ENCODE peak calls at places on chromosomes 5 and 9, in four cellular contexts. B, U, Z and M are unnamed samples.

GRCh38 chr5:14743601-14744295 is 79.2 kb downstream of the OTULIN start:
- DNase-seq in U (no peak), Z (no peak), B (no peak), M (peak)

GRCh38 chr5:121630402-121630801 is 221.3 kb upstream of the FTMT start:
- DNase-seq in Z (no peak), B (no peak), U (no peak), M (no peak)

GRCh38 chr5:122385786-122386185 is 73.7 kb downstream of the SNCAIP start:
- DNase-seq in B (no peak), U (no peak), Z (no peak), M (no peak)

GRCh38 chr5:150434502-150434901 is 15.0 kb downstream of the RPS14 start:
- DNase-seq in B (peak), Z (no peak), U (no peak), M (peak)

GRCh38 chr5:1015545-1015944 is 6.9 kb downstream of the NKD2 start:
- DNase-seq in U (no peak), B (no peak), Z (no peak), M (no peak)

GRCh38 chr5:151480384-151480783 is 33.0 kb downstream of the SLC36A1 start:
- DNase-seq in Z (no peak), B (no peak), U (no peak), M (no peak)

GRCh38 chr5:149284501-149284900 is 12.8 kb downstream of the AFAP1L1 start:
- DNase-seq in U (peak), B (no peak), Z (no peak), M (no peak)

GRCh38 chr5:59124983-59125960 is 542.4 kb downstream of the RAB3C start:
- DNase-seq in B (no peak), U (no peak), Z (no peak), M (no peak)

GRCh38 chr9:132443951-132444615 is 34.1 kb downstream of the CFAP77 start:
- DNase-seq in Z (no peak), B (no peak), U (no peak), M (no peak)

GRCh38 chr5:89417990-89418820 is 535.2 kb upstream of the MEF2C start:
- DNase-seq in Z (no peak), U (no peak), B (no peak), M (no peak)

GRCh38 chr5:100584889-100585288 is 49.7 kb downstream of the FAM174A start:
- DNase-seq in Z (no peak), B (no peak), U (no peak), M (no peak)

GRCh38 chr5:141647851-141648250 is 3.4 kb downstream of the FCHSD1 start:
- DNase-seq in B (no peak), U (no peak), Z (no peak), M (no peak)

GRCh38 chr5:1201327-1202025 is at the start of gene SLC6A19:
- DNase-seq in U (no peak), Z (no peak), B (no peak), M (no peak)

GRCh38 chr9:116061546-116062205 is 91.9 kb upstream of the PAPPA start:
- DNase-seq in B (no peak), U (no peak), Z (no peak), M (no peak)

GRCh38 chr9:22211588-22212360 is 202.7 kb upstream of the CDKN2B start:
- DNase-seq in Z (peak), U (no peak), B (no peak), M (no peak)

GRCh38 chr5:141514330-141515111 is 25.6 kb downstream of the PCDHGC5 start:
- DNase-seq in U (peak), Z (no peak), B (peak), M (no peak)

GRCh38 chr9:85213650-85214607 is 527.8 kb downstream of the AGTPBP1 start:
- DNase-seq in Z (no peak), U (no peak), B (no peak), M (no peak)
- TF ChIP-seq POLR2A in Z (no peak), U (no peak), B (no peak), M (no peak)

DNA sequence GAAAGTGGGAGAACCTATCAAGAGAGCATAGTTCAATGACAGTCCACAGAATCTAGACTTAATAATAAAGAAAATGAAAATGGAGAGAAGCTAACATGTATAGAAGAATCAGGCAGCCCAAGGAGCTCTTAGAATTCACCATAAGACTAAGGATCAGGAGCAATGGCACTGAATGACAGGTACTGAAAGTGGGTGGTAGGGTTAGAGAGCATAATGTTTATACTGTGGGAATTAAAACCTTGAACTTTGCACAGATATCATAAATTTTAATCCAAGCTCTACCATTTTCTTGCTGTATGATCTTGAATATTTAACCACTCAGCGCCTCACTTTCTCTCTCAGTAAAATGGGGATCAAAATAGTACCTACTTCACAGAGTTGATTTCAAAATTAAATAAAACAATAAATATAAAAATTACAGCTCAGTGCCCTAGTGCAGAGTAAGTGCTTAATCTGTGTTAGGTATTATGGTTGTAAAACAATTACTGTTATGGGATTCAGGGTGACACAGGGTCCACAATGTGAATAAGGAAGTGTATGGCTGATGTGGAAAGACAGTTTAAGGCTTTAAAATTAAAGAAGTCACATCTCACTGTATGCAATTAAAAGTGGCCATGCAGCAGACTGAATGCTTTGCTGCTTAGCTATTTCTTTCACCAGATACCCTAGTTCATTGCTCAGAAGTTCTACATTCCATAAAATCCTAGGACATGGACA is 319.8 kb downstream of the HINT1 start:
- DNase-seq in Z (no peak), B (no peak), U (no peak), M (no peak)
- TF ChIP-seq POLR2A in Z (no peak), B (no peak), U (no peak), M (no peak)

DNA sequence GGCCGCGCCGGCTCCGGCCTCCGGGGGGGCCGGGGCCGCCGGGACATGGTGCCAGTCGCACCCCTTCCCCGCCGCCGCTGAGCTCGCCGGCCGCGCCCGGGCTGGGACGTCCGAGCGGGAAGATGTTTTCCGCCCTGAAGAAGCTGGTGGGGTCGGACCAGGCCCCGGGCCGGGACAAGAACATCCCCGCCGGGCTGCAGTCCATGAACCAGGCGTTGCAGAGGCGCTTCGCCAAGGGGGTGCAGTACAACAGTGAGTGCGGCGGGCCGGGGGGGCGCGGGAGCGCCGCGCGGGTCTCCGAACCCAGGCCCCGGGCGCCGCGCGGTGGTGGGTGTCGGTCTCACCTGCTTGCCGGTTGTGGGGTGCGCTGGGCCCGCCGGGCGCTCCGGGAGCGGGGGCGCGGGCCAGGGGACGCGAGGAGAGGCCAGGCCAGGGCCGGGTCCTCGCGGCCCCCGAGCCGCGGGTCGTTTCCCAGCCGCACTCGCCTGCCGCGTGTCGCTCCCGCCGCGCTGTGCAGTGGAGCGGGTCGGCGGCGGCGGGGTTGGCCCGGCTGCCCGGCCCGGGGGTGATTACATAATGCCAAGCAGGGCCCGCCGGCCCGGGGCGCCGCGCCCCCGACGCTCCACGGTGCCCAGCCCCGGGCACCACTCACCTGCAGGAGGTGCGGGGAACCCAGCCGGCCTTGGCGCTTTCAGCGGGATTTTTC is 480 bp downstream of the RABL6 start:
- DNase-seq in Z (no peak), U (no peak), B (no peak), M (peak)
- TF ChIP-seq POLR2A in Z (no peak), U (peak), B (no peak), M (no peak)

DNA sequence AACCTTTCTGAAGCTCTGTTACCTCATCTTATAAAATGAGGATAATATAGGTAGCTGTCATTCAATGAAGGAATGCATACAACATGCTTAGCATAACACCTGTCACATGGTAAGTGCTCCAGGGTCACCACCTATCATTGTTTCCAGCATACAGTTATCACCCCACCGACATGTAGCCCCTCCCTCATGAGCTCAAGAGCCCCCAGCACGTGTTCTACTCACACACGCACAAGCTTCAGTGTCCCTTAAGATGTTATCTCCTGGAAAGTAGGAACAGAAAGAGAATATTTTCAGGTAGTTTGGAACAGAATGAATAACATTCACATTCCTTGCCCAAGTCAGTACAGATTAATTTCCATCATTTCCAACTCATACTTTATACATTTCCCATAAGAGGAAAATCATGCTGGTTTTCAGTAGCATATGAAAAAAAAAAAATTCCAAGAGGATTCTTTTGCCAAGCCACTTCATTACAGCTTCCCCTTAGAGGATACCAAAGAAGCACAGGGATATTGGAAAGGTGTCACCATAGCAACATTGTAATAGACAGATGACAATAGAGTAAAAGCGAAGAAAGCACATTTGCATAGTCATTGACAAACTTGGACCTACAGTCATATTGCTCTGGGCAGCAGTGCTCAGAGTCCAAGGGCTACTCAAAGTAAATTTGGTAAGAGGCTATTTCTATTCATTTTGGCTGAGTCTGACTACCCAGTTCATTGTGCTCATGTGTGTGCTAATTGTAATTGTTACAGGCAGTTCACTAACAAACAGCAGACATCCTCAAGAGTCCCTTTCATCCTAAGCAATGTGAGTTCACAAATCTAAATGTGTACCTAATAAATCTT is 1.5 kb upstream of the MOB3B start:
- DNase-seq in B (no peak), Z (no peak), U (no peak), M (no peak)
- TF ChIP-seq POLR2A in B (no peak), Z (no peak), U (no peak), M (no peak)

DNA sequence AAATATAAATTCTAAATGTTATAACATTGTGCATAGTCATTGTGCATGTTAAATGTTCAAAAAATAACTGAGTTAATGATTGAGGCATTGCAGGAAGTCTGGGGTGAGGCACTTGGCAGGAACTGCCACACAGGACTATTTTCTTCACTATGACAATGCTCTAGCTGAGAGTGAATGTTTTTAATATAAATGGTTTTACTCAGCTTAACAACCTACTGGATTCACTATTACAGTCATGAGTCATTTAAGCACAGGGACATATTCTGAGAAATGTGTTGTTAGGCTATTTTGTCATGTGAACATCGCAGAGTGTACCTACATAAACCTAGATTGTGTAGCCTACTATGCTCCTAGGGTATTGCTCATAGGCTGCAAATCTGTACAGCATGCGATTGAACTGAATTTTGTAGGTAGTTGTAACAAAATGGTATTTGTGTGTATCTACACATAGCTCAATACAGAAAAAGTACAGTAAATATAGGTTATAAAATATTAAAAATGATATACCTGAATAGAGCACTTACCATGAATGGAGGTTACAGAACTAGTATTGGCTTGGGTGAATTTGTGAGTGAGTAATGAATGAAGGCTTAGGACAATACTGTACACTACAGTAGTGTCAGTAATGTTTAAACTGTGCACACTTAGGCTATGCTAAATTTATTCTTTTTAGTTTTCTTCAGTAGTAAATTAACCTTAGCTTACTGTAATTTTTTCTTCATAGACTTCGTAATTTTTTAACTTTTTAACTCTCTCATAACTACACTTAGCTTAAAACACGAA is 346.1 kb upstream of the PTGER4 start:
- DNase-seq in Z (no peak), B (no peak), U (no peak), M (peak)
- TF ChIP-seq POLR2A in Z (no peak), B (no peak), U (no peak), M (no peak)

GRCh38 chr5:180494060-180494509 is at the start of gene CNOT6:
- DNase-seq in Z (peak), U (peak), B (peak), M (peak)

GRCh38 chr5:180492226-180492903 is 1.8 kb upstream of the CNOT6 start:
- DNase-seq in B (no peak), U (no peak), Z (no peak), M (no peak)

GRCh38 chr5:180495292-180495691 is 1.1 kb downstream of the CNOT6 start:
- DNase-seq in U (no peak), B (no peak), Z (no peak), M (no peak)

GRCh38 chr5:180495991-180496741 is 2.0 kb downstream of the CNOT6 start:
- DNase-seq in Z (no peak), B (no peak), U (no peak), M (no peak)

DNA sequence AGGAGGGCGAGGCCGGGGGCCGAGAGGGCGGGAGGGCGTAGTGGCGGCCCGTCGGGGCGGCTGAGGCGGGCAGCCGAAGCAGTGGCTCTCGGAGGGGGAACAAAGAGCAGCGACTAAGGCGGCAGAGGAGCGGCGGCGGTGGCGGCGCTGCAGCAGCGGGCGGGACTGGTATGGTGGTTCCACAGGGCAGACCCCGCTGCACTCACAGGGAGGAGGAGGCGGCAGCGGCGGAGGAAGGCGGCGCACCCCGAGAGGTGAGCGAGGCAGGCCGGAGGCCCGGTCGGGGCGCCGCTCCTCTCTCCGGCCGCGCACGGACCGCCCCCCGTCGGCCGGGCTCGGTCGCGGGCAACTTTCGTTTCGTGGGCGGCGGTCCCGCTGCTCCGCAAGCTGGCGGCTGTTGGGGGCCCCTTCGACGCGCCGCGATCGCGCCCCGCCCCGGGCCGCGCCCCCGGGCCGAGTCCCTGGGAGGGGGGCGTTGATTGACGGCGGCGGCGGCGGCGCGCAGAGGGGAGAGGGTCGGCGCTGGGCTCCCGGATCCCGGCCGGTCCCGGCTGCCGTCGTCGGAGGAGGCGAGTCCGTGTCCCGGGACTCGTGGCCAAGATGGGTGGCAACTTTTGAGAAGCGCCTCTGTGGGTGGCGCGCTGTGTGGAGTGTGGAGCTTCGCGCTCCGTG is 467 bp downstream of the CNOT6 start:
- DNase-seq in U (peak), B (peak), Z (no peak), M (peak)
- TF ChIP-seq POLR2A in U (no peak), B (no peak), Z (no peak), M (no peak)